ENCODE peak calls at places on chromosome 16, in ten cellular contexts. C is NCI-H2171, K is fibroblast of mammary gland, F is AG04449, R is lower lobe of right lung, B is T-helper 2 cell, Z is NCI-H1417, U is left ventricle myocardium superior, P is mucosa of gallbladder, A is hepatocyte. H is an unnamed sample.

GRCh38 chr16:56743840-56744239 is 13.9 kb downstream of the NUP93 start:
- DNase-seq in A (no peak), U (peak; percentile 36), B (no peak), C (no peak), Z (no peak), F (no peak), P (no peak), R (no peak), K (peak; percentile 66), H (no peak)

GRCh38 chr16:59604331-59604730 is 870.2 kb upstream of the GOT2 start:
- DNase-seq in R (no peak), C (no peak), P (no peak), B (no peak), U (no peak), F (no peak), A (no peak), Z (no peak), K (peak; percentile 64), H (no peak)

GRCh38 chr16:84497418-84497817 is 7.0 kb downstream of the MEAK7 start:
- DNase-seq in U (no peak), C (no peak), P (no peak), Z (no peak), K (no peak), R (no peak), F (no peak), B (no peak), A (no peak), H (no peak)

GRCh38 chr16:85047867-85048455 is 20.4 kb downstream of the KIAA0513 start:
- DNase-seq in P (no peak), B (no peak), Z (no peak), K (no peak), F (no peak), R (peak; percentile 80), U (no peak), C (no peak), A (no peak), H (no peak)

GRCh38 chr16:29834079-29834478 is 13.8 kb downstream of the MVP start:
- DNase-seq in Z (no peak), R (no peak), A (no peak), C (no peak), U (no peak), B (no peak), F (no peak), K (no peak), P (no peak), H (no peak)

GRCh38 chr16:57826706-57827625 is 24.7 kb upstream of the KIFC3 start:
- DNase-seq in B (no peak), K (no peak), R (no peak), Z (no peak), U (peak; percentile 73), C (no peak), P (no peak), F (no peak), A (no peak), H (peak; percentile 92)

GRCh38 chr16:82183004-82183397 is 13.0 kb upstream of the MPHOSPH6 start:
- DNase-seq in C (no peak), Z (no peak), R (no peak), U (no peak), P (no peak), K (no peak), F (no peak), B (no peak), A (no peak), H (no peak)

GRCh38 chr16:64440421-64440831 is 681.4 kb downstream of the CDH11 start:
- DNase-seq in C (no peak), K (peak; percentile 99), U (no peak), A (peak; percentile 36), R (no peak), B (no peak), P (no peak), Z (no peak), F (peak; percentile 95), H (no peak)

GRCh38 chr16:88785106-88785924 is at the start of gene PIEZO1:
- DNase-seq in R (peak; percentile 89), U (peak; percentile 87), A (peak; percentile 88), F (no peak), B (peak; percentile 82), Z (peak; percentile 20), K (no peak), P (peak; percentile 68), C (peak; percentile 18), H (peak; percentile 66)

GRCh38 chr16:74999208-74999682 is 421 bp downstream of the ZNRF1 start:
- DNase-seq in R (peak; percentile 54), U (peak; percentile 64), P (no peak), F (no peak), K (no peak), Z (peak; percentile 51), A (no peak), B (peak; percentile 20), C (peak; percentile 41), H (no peak)

GRCh38 chr16:27175888-27176287 is 27.4 kb upstream of the KDM8 start:
- DNase-seq in Z (no peak), A (no peak), F (no peak), P (no peak), K (peak; percentile 19), R (no peak), B (no peak), U (no peak), C (no peak), H (no peak)

GRCh38 chr16:1176280-1176897 is 23.5 kb downstream of the CACNA1H start:
- DNase-seq in F (no peak), Z (no peak), R (no peak), C (no peak), U (no peak), K (no peak), B (no peak), A (no peak), P (no peak), H (no peak)

GRCh38 chr16:16186820-16187219 is 36.5 kb downstream of the ABCC6 start:
- DNase-seq in K (no peak), C (no peak), R (no peak), A (no peak), P (no peak), F (no peak), U (no peak), Z (no peak), B (no peak), H (no peak)

GRCh38 chr16:12811441-12812198 is 7.9 kb upstream of the CPPED1 start:
- DNase-seq in R (no peak), U (no peak), A (no peak), Z (no peak), F (no peak), B (no peak), K (no peak), P (no peak), C (no peak), H (no peak)

GRCh38 chr16:272633-273546 is 2.9 kb downstream of the RGS11 start:
- DNase-seq in F (no peak), Z (no peak), P (no peak), B (no peak), U (no peak), R (no peak), C (no peak), K (no peak), A (no peak), H (no peak)

GRCh38 chr16:887846-888245 is 82.9 kb downstream of the LMF1 start:
- DNase-seq in U (peak; percentile 23), B (no peak), Z (no peak), K (no peak), R (peak; percentile 46), P (no peak), C (no peak), A (no peak), F (no peak), H (no peak)

GRCh38 chr16:9134739-9135138 is 43.3 kb downstream of the HAPSTR1 start:
- DNase-seq in P (peak; percentile 22), U (peak; percentile 59), B (peak; percentile 31), C (peak; percentile 16), R (peak; percentile 67), F (no peak), A (peak; percentile 68), Z (no peak), K (peak; percentile 51), H (peak; percentile 68)

GRCh38 chr16:87674405-87674804 is 72.1 kb downstream of the JPH3 start:
- DNase-seq in R (no peak), B (no peak), K (no peak), C (no peak), Z (no peak), F (no peak), U (no peak), A (no peak), P (no peak), H (no peak)

GRCh38 chr16:84247844-84248243 is 8.0 kb upstream of the KCNG4 start:
- DNase-seq in K (no peak), C (no peak), B (no peak), Z (no peak), U (no peak), R (no peak), A (no peak), F (no peak), P (no peak), H (no peak)

GRCh38 chr16:88703486-88704309 is 2.5 kb downstream of the RNF166 start:
- DNase-seq in R (peak; percentile 90), A (no peak), F (no peak), B (peak; percentile 53), Z (no peak), K (no peak), U (peak; percentile 67), C (no peak), P (no peak), H (peak; percentile 50)

GRCh38 chr16:55035037-55035436 is 104.4 kb downstream of the IRX5 start:
- DNase-seq in A (peak; percentile 61), Z (peak; percentile 19), C (no peak), U (peak; percentile 39), P (peak; percentile 19), K (peak; percentile 5), R (peak; percentile 53), B (no peak), F (no peak), H (peak; percentile 41)

GRCh38 chr16:81451753-81452680 is 7.4 kb downstream of the CMIP start:
- DNase-seq in Z (no peak), K (no peak), C (no peak), U (no peak), F (no peak), R (peak; percentile 64), A (peak; percentile 68), P (no peak), B (no peak), H (peak; percentile 96)

GRCh38 chr16:89022051-89022836 is 45.2 kb upstream of the CBFA2T3 start:
- DNase-seq in R (no peak), K (no peak), Z (no peak), U (no peak), P (no peak), A (no peak), B (no peak), C (no peak), F (no peak), H (no peak)

GRCh38 chr16:75304521-75305363 is 53.3 kb upstream of the BCAR1 start:
- DNase-seq in A (peak; percentile 82), U (peak; percentile 59), P (peak; percentile 20), R (no peak), Z (no peak), F (peak; percentile 50), K (peak; percentile 98), C (no peak), B (no peak), H (peak; percentile 79)

GRCh38 chr16:68287276-68288251 is 23.2 kb downstream of the SLC7A6OS start:
- DNase-seq in U (peak; percentile 82), K (peak; percentile 94), B (no peak), A (no peak), R (no peak), C (no peak), Z (no peak), F (peak; percentile 40), P (no peak), H (no peak)

GRCh38 chr16:4414187-4414909 is 2.0 kb downstream of the CORO7 start:
- DNase-seq in A (no peak), P (no peak), C (no peak), K (no peak), B (peak; percentile 79), Z (no peak), R (no peak), U (no peak), F (no peak), H (peak; percentile 63)

GRCh38 chr16:4790261-4790660 is 2.1 kb upstream of the SEPTIN12 start:
- DNase-seq in P (no peak), B (no peak), Z (no peak), C (no peak), U (no peak), A (no peak), R (no peak), K (no peak), F (no peak), H (no peak)

GRCh38 chr16:4976079-4976478 is 17.9 kb downstream of the SEC14L5 start:
- DNase-seq in R (no peak), C (no peak), P (no peak), U (no peak), F (no peak), A (no peak), Z (no peak), B (no peak), K (no peak), H (no peak)